ENCODE peak calls at places on chromosome 1, in four cellular contexts. One of them, this sample, is unnamed.

GRCh38 chr1:70675737-70676156 is 264.7 kb downstream of the CTH start:
- DNase-seq in CD8-positive, alpha-beta memory T cell: no peak
- DNase-seq in CD8-positive, alpha-beta T cell: no peak
- DNase-seq in Peyer's patch: no peak
- DNase-seq in this sample: no peak

GRCh38 chr1:246760426-246761347 is 36.5 kb downstream of the SCCPDH start:
- DNase-seq in CD8-positive, alpha-beta memory T cell: no peak
- DNase-seq in CD8-positive, alpha-beta T cell: no peak
- DNase-seq in Peyer's patch: no peak
- DNase-seq in this sample: no peak

GRCh38 chr1:15130607-15131006 is 22.9 kb upstream of the TMEM51 start:
- DNase-seq in CD8-positive, alpha-beta memory T cell: no peak
- DNase-seq in CD8-positive, alpha-beta T cell: no peak
- DNase-seq in Peyer's patch: peak
- DNase-seq in this sample: no peak

GRCh38 chr1:202242080-202242419 is 48.5 kb downstream of the LGR6 start:
- DNase-seq in CD8-positive, alpha-beta memory T cell: no peak
- DNase-seq in CD8-positive, alpha-beta T cell: no peak
- DNase-seq in Peyer's patch: no peak
- DNase-seq in this sample: no peak

GRCh38 chr1:228241259-228241658 is 33.4 kb downstream of the OBSCN start:
- DNase-seq in CD8-positive, alpha-beta memory T cell: no peak
- DNase-seq in CD8-positive, alpha-beta T cell: no peak
- DNase-seq in Peyer's patch: no peak
- DNase-seq in this sample: no peak

GRCh38 chr1:85984677-85985076 is 171.9 kb downstream of the COL24A1 start:
- DNase-seq in CD8-positive, alpha-beta memory T cell: no peak
- DNase-seq in CD8-positive, alpha-beta T cell: no peak
- DNase-seq in Peyer's patch: no peak
- DNase-seq in this sample: no peak

GRCh38 chr1:205199090-205199930 is 12.2 kb downstream of the DSTYK start:
- DNase-seq in CD8-positive, alpha-beta memory T cell: no peak
- DNase-seq in CD8-positive, alpha-beta T cell: no peak
- DNase-seq in Peyer's patch: no peak
- DNase-seq in this sample: no peak

GRCh38 chr1:179807691-179808485 is 64.8 kb downstream of the FAM163A start:
- DNase-seq in CD8-positive, alpha-beta memory T cell: no peak
- DNase-seq in CD8-positive, alpha-beta T cell: no peak
- DNase-seq in Peyer's patch: no peak
- DNase-seq in this sample: no peak

GRCh38 chr1:66563094-66563800 is 29.3 kb downstream of the SGIP1 start:
- DNase-seq in CD8-positive, alpha-beta memory T cell: no peak
- DNase-seq in CD8-positive, alpha-beta T cell: no peak
- DNase-seq in Peyer's patch: no peak
- DNase-seq in this sample: no peak

GRCh38 chr1:39501666-39502065 is 10.2 kb downstream of the BMP8A start:
- DNase-seq in CD8-positive, alpha-beta memory T cell: no peak
- DNase-seq in CD8-positive, alpha-beta T cell: no peak
- DNase-seq in Peyer's patch: no peak
- DNase-seq in this sample: no peak